ENCODE peak calls at places on chromosomes 16 and 17, in seven cellular contexts. One of them, this sample, is unnamed.

GRCh38 chr16:15976225-15976812 is 26.9 kb downstream of the ABCC1 start:
- DNase-seq in SK-N-SH: no peak
- DNase-seq in GM12878: no peak
- DNase-seq in HepG2: no peak
- DNase-seq in H1: no peak
- DNase-seq in HCT116: no peak
- DNase-seq in K562: no peak
- DNase-seq in this sample: no peak

GRCh38 chr17:74042744-74043486 is 160.6 kb upstream of the RPL38 start:
- DNase-seq in SK-N-SH: no peak
- DNase-seq in GM12878: no peak
- DNase-seq in HepG2: peak
- DNase-seq in H1: no peak
- DNase-seq in HCT116: peak
- DNase-seq in K562: peak
- DNase-seq in this sample: peak

GRCh38 chr17:9217151-9218067 is 196.1 kb downstream of the NTN1 start:
- DNase-seq in SK-N-SH: peak
- DNase-seq in GM12878: no peak
- DNase-seq in HepG2: peak
- DNase-seq in H1: no peak
- DNase-seq in HCT116: no peak
- DNase-seq in K562: no peak
- DNase-seq in this sample: no peak

GRCh38 chr17:7932949-7933348 is 943 bp downstream of the CNTROB start:
- DNase-seq in SK-N-SH: no peak
- DNase-seq in GM12878: no peak
- DNase-seq in HepG2: peak
- DNase-seq in H1: no peak
- DNase-seq in HCT116: no peak
- DNase-seq in K562: peak
- DNase-seq in this sample: peak

GRCh38 chr16:54062361-54063346 is 223.9 kb downstream of the IRX3 start:
- DNase-seq in SK-N-SH: no peak
- DNase-seq in GM12878: no peak
- DNase-seq in HepG2: no peak
- DNase-seq in H1: no peak
- DNase-seq in HCT116: no peak
- DNase-seq in K562: no peak
- DNase-seq in this sample: no peak

GRCh38 chr16:84096447-84097005 is 20.2 kb downstream of the MBTPS1 start:
- DNase-seq in SK-N-SH: no peak
- DNase-seq in GM12878: no peak
- DNase-seq in HepG2: peak
- DNase-seq in H1: no peak
- DNase-seq in HCT116: no peak
- DNase-seq in K562: no peak
- DNase-seq in this sample: peak

GRCh38 chr16:88634141-88634993 is 4.0 kb upstream of the IL17C start:
- DNase-seq in SK-N-SH: no peak
- DNase-seq in GM12878: peak
- DNase-seq in HepG2: no peak
- DNase-seq in H1: no peak
- DNase-seq in HCT116: no peak
- DNase-seq in K562: peak
- DNase-seq in this sample: no peak

GRCh38 chr17:59400858-59401257 is 69.4 kb downstream of the YPEL2 start:
- DNase-seq in SK-N-SH: no peak
- DNase-seq in GM12878: no peak
- DNase-seq in HepG2: no peak
- DNase-seq in H1: no peak
- DNase-seq in HCT116: no peak
- DNase-seq in K562: no peak
- DNase-seq in this sample: no peak

GRCh38 chr17:9074106-9074505 is 52.8 kb downstream of the NTN1 start:
- DNase-seq in SK-N-SH: no peak
- DNase-seq in GM12878: no peak
- DNase-seq in HepG2: no peak
- DNase-seq in H1: no peak
- DNase-seq in HCT116: peak
- DNase-seq in K562: no peak
- DNase-seq in this sample: no peak

GRCh38 chr17:61968757-61969156 is 41.0 kb upstream of the INTS2 start:
- DNase-seq in SK-N-SH: no peak
- DNase-seq in GM12878: no peak
- DNase-seq in HepG2: no peak
- DNase-seq in H1: no peak
- DNase-seq in HCT116: no peak
- DNase-seq in K562: no peak
- DNase-seq in this sample: no peak

GRCh38 chr17:37446027-37446426 is 39.3 kb downstream of the TADA2A start:
- DNase-seq in SK-N-SH: no peak
- DNase-seq in GM12878: peak
- DNase-seq in HepG2: no peak
- DNase-seq in H1: no peak
- DNase-seq in HCT116: peak
- DNase-seq in K562: no peak
- DNase-seq in this sample: no peak

GRCh38 chr16:12819126-12820117 is 15.7 kb upstream of the CPPED1 start:
- DNase-seq in SK-N-SH: peak
- DNase-seq in GM12878: peak
- DNase-seq in HepG2: peak
- DNase-seq in H1: no peak
- DNase-seq in HCT116: peak
- DNase-seq in K562: peak
- DNase-seq in this sample: peak

GRCh38 chr16:64933890-64934289 is 188.0 kb downstream of the CDH11 start:
- DNase-seq in SK-N-SH: no peak
- DNase-seq in GM12878: no peak
- DNase-seq in HepG2: no peak
- DNase-seq in H1: no peak
- DNase-seq in HCT116: no peak
- DNase-seq in K562: no peak
- DNase-seq in this sample: no peak
- TF ChIP-seq JUND in SK-N-SH: peak
- TF ChIP-seq JUND in GM12878: no peak
- TF ChIP-seq JUND in HepG2: no peak
- TF ChIP-seq JUND in H1: no peak
- TF ChIP-seq JUND in HCT116: no peak
- TF ChIP-seq JUND in K562: no peak
- TF ChIP-seq JUND in this sample: no peak

GRCh38 chr17:76529643-76530488 is 7.6 kb downstream of the CYGB start:
- DNase-seq in SK-N-SH: peak
- DNase-seq in GM12878: no peak
- DNase-seq in HepG2: peak
- DNase-seq in H1: no peak
- DNase-seq in HCT116: no peak
- DNase-seq in K562: peak
- DNase-seq in this sample: no peak
- TF ChIP-seq JUND in SK-N-SH: no peak
- TF ChIP-seq JUND in GM12878: no peak
- TF ChIP-seq JUND in HepG2: no peak
- TF ChIP-seq JUND in H1: no peak
- TF ChIP-seq JUND in HCT116: no peak
- TF ChIP-seq JUND in K562: no peak
- TF ChIP-seq JUND in this sample: no peak

DNA sequence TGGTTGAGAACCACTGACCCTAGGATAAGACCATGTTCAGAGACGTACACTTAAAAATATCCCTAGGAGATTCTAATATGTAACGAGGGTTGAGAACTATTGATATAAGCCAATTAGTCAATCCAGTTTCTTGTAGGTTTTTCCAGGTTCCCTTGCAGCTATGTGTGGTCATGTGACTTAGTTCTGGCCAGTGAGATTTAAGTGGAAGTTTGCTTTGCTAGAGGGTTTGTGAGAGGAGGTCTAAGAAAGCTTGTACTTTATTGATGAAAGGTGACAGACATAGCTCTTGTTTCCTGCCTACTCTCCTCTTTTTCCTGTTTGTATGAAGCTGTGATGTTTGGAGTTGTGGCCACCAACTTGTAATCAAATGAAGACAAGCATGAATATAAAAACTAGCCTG is 110.1 kb upstream of the SIAH1 start:
- DNase-seq in SK-N-SH: no peak
- DNase-seq in GM12878: no peak
- DNase-seq in HepG2: no peak
- DNase-seq in H1: no peak
- DNase-seq in HCT116: no peak
- DNase-seq in K562: no peak
- DNase-seq in this sample: no peak
- TF ChIP-seq JUND in SK-N-SH: no peak
- TF ChIP-seq JUND in GM12878: no peak
- TF ChIP-seq JUND in HepG2: no peak
- TF ChIP-seq JUND in H1: no peak
- TF ChIP-seq JUND in HCT116: no peak
- TF ChIP-seq JUND in K562: no peak
- TF ChIP-seq JUND in this sample: no peak

GRCh38 chr16:86046901-86047300 is 147.9 kb downstream of the IRF8 start:
- DNase-seq in SK-N-SH: no peak
- DNase-seq in GM12878: no peak
- DNase-seq in HepG2: no peak
- DNase-seq in H1: no peak
- DNase-seq in HCT116: no peak
- DNase-seq in K562: peak
- DNase-seq in this sample: no peak
- TF ChIP-seq JUND in SK-N-SH: no peak
- TF ChIP-seq JUND in GM12878: no peak
- TF ChIP-seq JUND in HepG2: no peak
- TF ChIP-seq JUND in H1: no peak
- TF ChIP-seq JUND in HCT116: no peak
- TF ChIP-seq JUND in K562: no peak
- TF ChIP-seq JUND in this sample: no peak

DNA sequence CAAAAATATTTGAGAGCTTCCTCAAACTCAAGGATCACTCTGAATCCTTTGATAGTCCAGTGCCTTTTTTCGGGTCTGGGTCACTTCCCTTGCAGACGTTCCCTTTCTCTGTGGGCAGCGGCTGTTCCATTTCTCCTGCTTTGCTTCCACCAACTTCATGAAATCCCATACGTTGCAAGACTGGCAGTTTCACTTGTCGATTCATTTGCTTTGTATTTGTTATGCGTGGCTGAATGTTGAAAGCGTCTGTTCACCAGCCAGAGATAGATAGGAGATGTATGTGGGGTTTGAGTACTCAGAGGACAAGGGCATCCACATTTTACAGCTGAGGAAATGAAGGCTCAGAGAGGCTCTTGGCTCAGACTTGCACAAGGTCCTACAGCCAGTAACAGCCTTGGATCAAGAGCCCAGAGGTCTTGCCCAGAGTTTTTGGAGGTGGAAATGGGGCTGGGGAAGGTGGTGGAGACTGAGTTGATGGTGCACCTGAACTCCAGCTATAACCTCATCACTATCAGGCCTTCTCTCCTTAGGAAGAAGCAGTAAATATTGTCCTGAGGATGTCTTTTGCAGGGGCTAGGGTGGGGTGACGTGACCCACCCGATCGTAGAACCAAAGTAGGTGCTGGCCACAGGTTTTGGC is 1.3 kb upstream of the CCDC102A start:
- DNase-seq in SK-N-SH: no peak
- DNase-seq in GM12878: no peak
- DNase-seq in HepG2: no peak
- DNase-seq in H1: no peak
- DNase-seq in HCT116: no peak
- DNase-seq in K562: no peak
- DNase-seq in this sample: no peak
- TF ChIP-seq JUND in SK-N-SH: no peak
- TF ChIP-seq JUND in GM12878: no peak
- TF ChIP-seq JUND in HepG2: no peak
- TF ChIP-seq JUND in H1: no peak
- TF ChIP-seq JUND in HCT116: no peak
- TF ChIP-seq JUND in K562: no peak
- TF ChIP-seq JUND in this sample: no peak

GRCh38 chr17:50560931-50561750 is 626 bp downstream of the CACNA1G start:
- DNase-seq in SK-N-SH: peak
- DNase-seq in GM12878: no peak
- DNase-seq in HepG2: no peak
- DNase-seq in H1: no peak
- DNase-seq in HCT116: no peak
- DNase-seq in K562: no peak
- DNase-seq in this sample: no peak
- TF ChIP-seq JUND in SK-N-SH: no peak
- TF ChIP-seq JUND in GM12878: no peak
- TF ChIP-seq JUND in HepG2: no peak
- TF ChIP-seq JUND in H1: no peak
- TF ChIP-seq JUND in HCT116: no peak
- TF ChIP-seq JUND in K562: no peak
- TF ChIP-seq JUND in this sample: no peak

GRCh38 chr17:76445697-76446448 is 7.1 kb downstream of the UBE2O start:
- DNase-seq in SK-N-SH: no peak
- DNase-seq in GM12878: no peak
- DNase-seq in HepG2: no peak
- DNase-seq in H1: no peak
- DNase-seq in HCT116: no peak
- DNase-seq in K562: no peak
- DNase-seq in this sample: no peak

GRCh38 chr17:76444518-76445311 is 8.2 kb downstream of the UBE2O start:
- DNase-seq in SK-N-SH: no peak
- DNase-seq in GM12878: no peak
- DNase-seq in HepG2: no peak
- DNase-seq in H1: no peak
- DNase-seq in HCT116: no peak
- DNase-seq in K562: peak
- DNase-seq in this sample: no peak

GRCh38 chr17:76449126-76449525 is 3.8 kb downstream of the UBE2O start:
- DNase-seq in SK-N-SH: no peak
- DNase-seq in GM12878: no peak
- DNase-seq in HepG2: no peak
- DNase-seq in H1: no peak
- DNase-seq in HCT116: no peak
- DNase-seq in K562: no peak
- DNase-seq in this sample: no peak

GRCh38 chr17:76447931-76448652 is 4.9 kb downstream of the UBE2O start:
- DNase-seq in SK-N-SH: peak
- DNase-seq in GM12878: no peak
- DNase-seq in HepG2: no peak
- DNase-seq in H1: no peak
- DNase-seq in HCT116: no peak
- DNase-seq in K562: no peak
- DNase-seq in this sample: no peak

GRCh38 chr17:76446449-76447231 is 6.3 kb downstream of the UBE2O start:
- DNase-seq in SK-N-SH: no peak
- DNase-seq in GM12878: no peak
- DNase-seq in HepG2: peak
- DNase-seq in H1: no peak
- DNase-seq in HCT116: peak
- DNase-seq in K562: peak
- DNase-seq in this sample: peak
- TF ChIP-seq JUND in SK-N-SH: peak
- TF ChIP-seq JUND in GM12878: no peak
- TF ChIP-seq JUND in HepG2: no peak
- TF ChIP-seq JUND in H1: no peak
- TF ChIP-seq JUND in HCT116: peak
- TF ChIP-seq JUND in K562: peak
- TF ChIP-seq JUND in this sample: no peak